ENCODE peak calls at places on chromosome 22, in five cellular contexts. One of them, this sample, is unnamed.

GRCh38 chr22:46501701-46502100 is 35.7 kb downstream of the CELSR1 start:
- DNase-seq in fibroblast of villous mesenchyme: peak; percentile 71
- DNase-seq in body of pancreas: no peak
- DNase-seq in kidney: no peak
- DNase-seq in H1: no peak
- DNase-seq in this sample: peak; percentile 78

GRCh38 chr22:49929553-49929979 is 11.1 kb downstream of the CRELD2 start:
- DNase-seq in fibroblast of villous mesenchyme: peak; percentile 22
- DNase-seq in body of pancreas: peak; percentile 76
- DNase-seq in kidney: no peak
- DNase-seq in H1: no peak
- DNase-seq in this sample: no peak

GRCh38 chr22:22999473-22999872 is 70.8 kb upstream of the GNAZ start:
- DNase-seq in fibroblast of villous mesenchyme: no peak
- DNase-seq in body of pancreas: no peak
- DNase-seq in kidney: no peak
- DNase-seq in H1: no peak
- DNase-seq in this sample: no peak

GRCh38 chr22:33314316-33314715 is 256.1 kb upstream of the SYN3 start:
- DNase-seq in fibroblast of villous mesenchyme: no peak
- DNase-seq in body of pancreas: no peak
- DNase-seq in kidney: no peak
- DNase-seq in H1: no peak
- DNase-seq in this sample: no peak

GRCh38 chr22:22380098-22381030 is 128.2 kb downstream of the ZNF280B start:
- DNase-seq in fibroblast of villous mesenchyme: no peak
- DNase-seq in body of pancreas: no peak
- DNase-seq in kidney: no peak
- DNase-seq in H1: no peak
- DNase-seq in this sample: no peak

GRCh38 chr22:32355760-32356159 is 1.9 kb upstream of the RFPL3 start:
- DNase-seq in fibroblast of villous mesenchyme: no peak
- DNase-seq in body of pancreas: no peak
- DNase-seq in kidney: no peak
- DNase-seq in H1: no peak
- DNase-seq in this sample: no peak

GRCh38 chr22:45930324-45930723 is 46.6 kb downstream of the WNT7B start:
- DNase-seq in fibroblast of villous mesenchyme: no peak
- DNase-seq in body of pancreas: no peak
- DNase-seq in kidney: no peak
- DNase-seq in H1: no peak
- DNase-seq in this sample: no peak

GRCh38 chr22:42294034-42294985 is 23.9 kb upstream of the TCF20 start:
- DNase-seq in fibroblast of villous mesenchyme: peak; percentile 55
- DNase-seq in body of pancreas: peak; percentile 53
- DNase-seq in kidney: no peak
- DNase-seq in H1: no peak
- DNase-seq in this sample: no peak

GRCh38 chr22:49567894-49568750 is 259.6 kb downstream of the BRD1 start:
- DNase-seq in fibroblast of villous mesenchyme: no peak
- DNase-seq in body of pancreas: no peak
- DNase-seq in kidney: peak; percentile 41
- DNase-seq in H1: no peak
- DNase-seq in this sample: no peak

GRCh38 chr22:48717076-48717810 is 1110.4 kb downstream of the BRD1 start:
- DNase-seq in fibroblast of villous mesenchyme: no peak
- DNase-seq in body of pancreas: no peak
- DNase-seq in kidney: peak; percentile 44
- DNase-seq in H1: no peak
- DNase-seq in this sample: no peak

GRCh38 chr22:46067159-46068111 is 82.9 kb upstream of the PPARA start:
- DNase-seq in fibroblast of villous mesenchyme: peak; percentile 70
- DNase-seq in body of pancreas: peak; percentile 16
- DNase-seq in kidney: peak; percentile 32
- DNase-seq in H1: no peak
- DNase-seq in this sample: no peak

GRCh38 chr22:23072035-23072910 is 2.0 kb downstream of the GNAZ start:
- DNase-seq in fibroblast of villous mesenchyme: no peak
- DNase-seq in body of pancreas: no peak
- DNase-seq in kidney: peak; percentile 53
- DNase-seq in H1: no peak
- DNase-seq in this sample: no peak

GRCh38 chr22:43826142-43827093 is 14.3 kb upstream of the EFCAB6 start:
- DNase-seq in fibroblast of villous mesenchyme: peak; percentile 56
- DNase-seq in body of pancreas: peak; percentile 46
- DNase-seq in kidney: peak; percentile 74
- DNase-seq in H1: no peak
- DNase-seq in this sample: no peak

GRCh38 chr22:42651134-42651533 is 1.9 kb upstream of the CYB5R3 start:
- DNase-seq in fibroblast of villous mesenchyme: no peak
- DNase-seq in body of pancreas: no peak
- DNase-seq in kidney: no peak
- DNase-seq in H1: no peak
- DNase-seq in this sample: no peak

GRCh38 chr22:45268167-45268957 is 16.4 kb upstream of the UPK3A start:
- DNase-seq in fibroblast of villous mesenchyme: peak; percentile 42
- DNase-seq in body of pancreas: peak; percentile 40
- DNase-seq in kidney: no peak
- DNase-seq in H1: peak; percentile 91
- DNase-seq in this sample: no peak

GRCh38 chr22:23523746-23524145 is 56.3 kb downstream of the IGLL1 start:
- DNase-seq in fibroblast of villous mesenchyme: no peak
- DNase-seq in body of pancreas: no peak
- DNase-seq in kidney: peak; percentile 25
- DNase-seq in H1: no peak
- DNase-seq in this sample: no peak

GRCh38 chr22:50219800-50220602 is 19.2 kb downstream of the SELENOO start:
- DNase-seq in fibroblast of villous mesenchyme: no peak
- DNase-seq in body of pancreas: no peak
- DNase-seq in kidney: no peak
- DNase-seq in H1: no peak
- DNase-seq in this sample: no peak

GRCh38 chr22:50060441-50061140 is 2.5 kb upstream of the TTLL8 start:
- DNase-seq in fibroblast of villous mesenchyme: no peak
- DNase-seq in body of pancreas: peak; percentile 41
- DNase-seq in kidney: peak; percentile 76
- DNase-seq in H1: no peak
- DNase-seq in this sample: no peak

GRCh38 chr22:29270475-29271271 is 2.6 kb downstream of the EWSR1 start:
- DNase-seq in fibroblast of villous mesenchyme: peak; percentile 72
- DNase-seq in body of pancreas: no peak
- DNase-seq in kidney: no peak
- DNase-seq in H1: no peak
- DNase-seq in this sample: no peak

GRCh38 chr22:27724706-27725105 is 76.8 kb downstream of the MN1 start:
- DNase-seq in fibroblast of villous mesenchyme: no peak
- DNase-seq in body of pancreas: no peak
- DNase-seq in kidney: no peak
- DNase-seq in H1: no peak
- DNase-seq in this sample: no peak

GRCh38 chr22:39622881-39623367 is 52.4 kb downstream of the CACNA1I start:
- DNase-seq in fibroblast of villous mesenchyme: peak; percentile 23
- DNase-seq in body of pancreas: peak; percentile 60
- DNase-seq in kidney: peak; percentile 75
- DNase-seq in H1: peak; percentile 59
- DNase-seq in this sample: no peak

GRCh38 chr22:45866398-45867117 is 110.4 kb downstream of the WNT7B start:
- DNase-seq in fibroblast of villous mesenchyme: no peak
- DNase-seq in body of pancreas: no peak
- DNase-seq in kidney: peak; percentile 68
- DNase-seq in H1: no peak
- DNase-seq in this sample: no peak

GRCh38 chr22:43994006-43994405 is 30.1 kb upstream of the PARVB start:
- DNase-seq in fibroblast of villous mesenchyme: no peak
- DNase-seq in body of pancreas: no peak
- DNase-seq in kidney: no peak
- DNase-seq in H1: no peak
- DNase-seq in this sample: no peak

GRCh38 chr22:23068096-23068831 is 2.1 kb upstream of the GNAZ start:
- DNase-seq in fibroblast of villous mesenchyme: no peak
- DNase-seq in body of pancreas: peak; percentile 14
- DNase-seq in kidney: peak; percentile 60
- DNase-seq in H1: no peak
- DNase-seq in this sample: no peak

GRCh38 chr22:46528121-46528610 is 9.3 kb downstream of the CELSR1 start:
- DNase-seq in fibroblast of villous mesenchyme: peak; percentile 55
- DNase-seq in body of pancreas: no peak
- DNase-seq in kidney: peak; percentile 18
- DNase-seq in H1: no peak
- DNase-seq in this sample: peak; percentile 85

GRCh38 chr22:29691636-29692326 is 28.0 kb upstream of the CABP7 start:
- DNase-seq in fibroblast of villous mesenchyme: no peak
- DNase-seq in body of pancreas: no peak
- DNase-seq in kidney: no peak
- DNase-seq in H1: peak; percentile 66
- DNase-seq in this sample: no peak

GRCh38 chr22:36014539-36015072 is 14.0 kb downstream of the RBFOX2 start:
- DNase-seq in fibroblast of villous mesenchyme: no peak
- DNase-seq in body of pancreas: no peak
- DNase-seq in kidney: no peak
- DNase-seq in H1: no peak
- DNase-seq in this sample: no peak
- H3K4me3 ChIP-seq in fibroblast of villous mesenchyme: no peak overlapping the region
- H3K4me3 ChIP-seq in body of pancreas: no peak overlapping the region
- H3K4me3 ChIP-seq in kidney: no peak overlapping the region
- H3K4me3 ChIP-seq in H1: no peak overlapping the region
- H3K4me3 ChIP-seq in this sample: no peak overlapping the region

GRCh38 chr22:19891350-19892248 is 36.9 kb upstream of the GNB1L start:
- DNase-seq in fibroblast of villous mesenchyme: peak; percentile 90
- DNase-seq in body of pancreas: no peak
- DNase-seq in kidney: peak; percentile 75
- DNase-seq in H1: peak; percentile 78
- DNase-seq in this sample: no peak
- TF ChIP-seq CTCF in fibroblast of villous mesenchyme: no peak
- TF ChIP-seq CTCF in body of pancreas: no peak
- TF ChIP-seq CTCF in kidney: no peak
- TF ChIP-seq CTCF in H1: peak; percentile 5
- TF ChIP-seq CTCF in this sample: no peak

GRCh38 chr22:35230417-35230816 is 26.9 kb upstream of the HMGXB4 start:
- DNase-seq in fibroblast of villous mesenchyme: no peak
- DNase-seq in body of pancreas: no peak
- DNase-seq in kidney: no peak
- DNase-seq in H1: no peak
- DNase-seq in this sample: no peak
- H3K4me3 ChIP-seq in fibroblast of villous mesenchyme: no peak overlapping the region
- H3K4me3 ChIP-seq in body of pancreas: no peak overlapping the region
- H3K4me3 ChIP-seq in kidney: no peak overlapping the region
- H3K4me3 ChIP-seq in H1: no peak overlapping the region
- H3K4me3 ChIP-seq in this sample: peak overlapping the region; percentile 49

DNA sequence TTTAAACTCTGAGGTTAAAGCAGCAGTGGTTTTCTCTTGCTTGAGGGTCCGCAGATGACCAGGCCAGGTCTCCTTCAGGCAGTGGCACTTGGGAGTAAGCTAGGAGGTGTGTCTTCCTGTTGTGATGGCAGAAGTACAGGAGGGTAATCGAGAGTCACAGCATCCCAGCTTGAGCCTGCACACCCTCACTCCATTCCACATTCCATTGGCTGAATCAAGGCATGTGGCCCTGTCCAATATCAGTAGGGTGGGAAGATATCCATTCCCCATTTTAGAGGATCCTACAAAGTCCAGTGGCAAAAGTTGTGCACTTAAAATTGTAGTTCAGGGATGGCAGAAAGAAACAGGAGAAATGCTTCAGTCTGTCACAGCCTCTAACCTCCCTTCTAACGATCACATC is 23.3 kb downstream of the OSBP2 start:
- DNase-seq in fibroblast of villous mesenchyme: no peak
- DNase-seq in body of pancreas: no peak
- DNase-seq in kidney: no peak
- DNase-seq in H1: no peak
- DNase-seq in this sample: no peak
- TF ChIP-seq CTCF in fibroblast of villous mesenchyme: no peak
- TF ChIP-seq CTCF in body of pancreas: no peak
- TF ChIP-seq CTCF in kidney: no peak
- TF ChIP-seq CTCF in H1: no peak
- TF ChIP-seq CTCF in this sample: no peak

GRCh38 chr22:20268289-20268349 is at the start of gene RTN4R:
- DNase-seq in fibroblast of villous mesenchyme: no peak
- DNase-seq in body of pancreas: no peak
- DNase-seq in kidney: no peak
- DNase-seq in H1: no peak
- DNase-seq in this sample: no peak

GRCh38 chr22:20271114-20271994 is 3.2 kb upstream of the RTN4R start:
- DNase-seq in fibroblast of villous mesenchyme: no peak
- DNase-seq in body of pancreas: no peak
- DNase-seq in kidney: no peak
- DNase-seq in H1: no peak
- DNase-seq in this sample: no peak

GRCh38 chr22:20264614-20265452 is 3.3 kb downstream of the RTN4R start:
- DNase-seq in fibroblast of villous mesenchyme: no peak
- DNase-seq in body of pancreas: no peak
- DNase-seq in kidney: no peak
- DNase-seq in H1: no peak
- DNase-seq in this sample: no peak

GRCh38 chr22:20267441-20268288 is 453 bp downstream of the RTN4R start:
- DNase-seq in fibroblast of villous mesenchyme: no peak
- DNase-seq in body of pancreas: peak; percentile 38
- DNase-seq in kidney: no peak
- DNase-seq in H1: no peak
- DNase-seq in this sample: no peak

GRCh38 chr22:20268350-20269012 is 363 bp upstream of the RTN4R start:
- DNase-seq in fibroblast of villous mesenchyme: peak; percentile 37
- DNase-seq in body of pancreas: peak; percentile 74
- DNase-seq in kidney: no peak
- DNase-seq in H1: no peak
- DNase-seq in this sample: no peak
- H3K4me3 ChIP-seq in fibroblast of villous mesenchyme: no peak overlapping the region
- H3K4me3 ChIP-seq in body of pancreas: no peak overlapping the region
- H3K4me3 ChIP-seq in kidney: no peak overlapping the region
- H3K4me3 ChIP-seq in H1: peak overlapping the region; percentile 61
- H3K4me3 ChIP-seq in this sample: peak overlapping the region; percentile 16

GRCh38 chr22:37505565-37505964 is 13.7 kb downstream of the CARD10 start:
- DNase-seq in fibroblast of villous mesenchyme: no peak
- DNase-seq in body of pancreas: no peak
- DNase-seq in kidney: no peak
- DNase-seq in H1: no peak
- DNase-seq in this sample: no peak
- TF ChIP-seq CTCF in fibroblast of villous mesenchyme: no peak
- TF ChIP-seq CTCF in body of pancreas: no peak
- TF ChIP-seq CTCF in kidney: no peak
- TF ChIP-seq CTCF in H1: no peak
- TF ChIP-seq CTCF in this sample: no peak